ENCODE peak calls at places on chromosomes 5 and 9, in six cellular contexts. One of them, this sample, is unnamed.

GRCh38 chr9:103707181-103707580 is 386.9 kb upstream of the SMC2 start:
- DNase-seq in body of pancreas: no peak
- DNase-seq in suprapubic skin: no peak
- DNase-seq in tibial nerve: no peak
- DNase-seq in HCT116: no peak
- DNase-seq in gastrocnemius medialis: no peak
- DNase-seq in this sample: no peak

GRCh38 chr5:74394924-74395880 is 245.3 kb downstream of the ENC1 start:
- DNase-seq in body of pancreas: no peak
- DNase-seq in suprapubic skin: no peak
- DNase-seq in tibial nerve: no peak
- DNase-seq in HCT116: no peak
- DNase-seq in gastrocnemius medialis: peak; percentile 59
- DNase-seq in this sample: no peak

GRCh38 chr5:115417076-115417475 is 120.6 kb upstream of the CCDC112 start:
- DNase-seq in body of pancreas: no peak
- DNase-seq in suprapubic skin: no peak
- DNase-seq in tibial nerve: no peak
- DNase-seq in HCT116: no peak
- DNase-seq in gastrocnemius medialis: no peak
- DNase-seq in this sample: no peak

GRCh38 chr5:435961-436640 is 6.9 kb upstream of the EXOC3 start:
- DNase-seq in body of pancreas: no peak
- DNase-seq in suprapubic skin: no peak
- DNase-seq in tibial nerve: no peak
- DNase-seq in HCT116: no peak
- DNase-seq in gastrocnemius medialis: no peak
- DNase-seq in this sample: no peak

GRCh38 chr5:55241756-55242155 is 8.3 kb upstream of the CCNO start:
- DNase-seq in body of pancreas: peak; percentile 32
- DNase-seq in suprapubic skin: no peak
- DNase-seq in tibial nerve: no peak
- DNase-seq in HCT116: no peak
- DNase-seq in gastrocnemius medialis: no peak
- DNase-seq in this sample: no peak

GRCh38 chr5:154708845-154709244 is 46.3 kb upstream of the LARP1 start:
- DNase-seq in body of pancreas: no peak
- DNase-seq in suprapubic skin: no peak
- DNase-seq in tibial nerve: no peak
- DNase-seq in HCT116: peak; percentile 57
- DNase-seq in gastrocnemius medialis: no peak
- DNase-seq in this sample: peak; percentile 31

GRCh38 chr5:132469380-132470372 is 20.9 kb downstream of the IRF1 start:
- DNase-seq in body of pancreas: no peak
- DNase-seq in suprapubic skin: peak; percentile 37
- DNase-seq in tibial nerve: no peak
- DNase-seq in HCT116: no peak
- DNase-seq in gastrocnemius medialis: peak; percentile 7
- DNase-seq in this sample: no peak

GRCh38 chr9:22211588-22212360 is 202.7 kb upstream of the CDKN2B start:
- DNase-seq in body of pancreas: no peak
- DNase-seq in suprapubic skin: no peak
- DNase-seq in tibial nerve: no peak
- DNase-seq in HCT116: peak; percentile 79
- DNase-seq in gastrocnemius medialis: no peak
- DNase-seq in this sample: no peak

GRCh38 chr5:143648696-143649095 is 163.3 kb upstream of the HMHB1 start:
- DNase-seq in body of pancreas: no peak
- DNase-seq in suprapubic skin: no peak
- DNase-seq in tibial nerve: no peak
- DNase-seq in HCT116: no peak
- DNase-seq in gastrocnemius medialis: no peak
- DNase-seq in this sample: peak; percentile 47

GRCh38 chr5:69502375-69503143 is 10.0 kb downstream of the OCLN start:
- DNase-seq in body of pancreas: no peak
- DNase-seq in suprapubic skin: no peak
- DNase-seq in tibial nerve: no peak
- DNase-seq in HCT116: no peak
- DNase-seq in gastrocnemius medialis: no peak
- DNase-seq in this sample: no peak

GRCh38 chr5:89445106-89445745 is 562.2 kb upstream of the MEF2C start:
- DNase-seq in body of pancreas: no peak
- DNase-seq in suprapubic skin: no peak
- DNase-seq in tibial nerve: no peak
- DNase-seq in HCT116: no peak
- DNase-seq in gastrocnemius medialis: peak; percentile 10
- DNase-seq in this sample: no peak

GRCh38 chr9:133532937-133533668 is 1.4 kb upstream of the ADAMTSL2 start:
- DNase-seq in body of pancreas: peak; percentile 73
- DNase-seq in suprapubic skin: peak; percentile 79
- DNase-seq in tibial nerve: peak; percentile 44
- DNase-seq in HCT116: peak; percentile 73
- DNase-seq in gastrocnemius medialis: peak; percentile 43
- DNase-seq in this sample: peak; percentile 45

GRCh38 chr5:76816110-76816831 is 2.6 kb upstream of the F2RL1 start:
- DNase-seq in body of pancreas: no peak
- DNase-seq in suprapubic skin: no peak
- DNase-seq in tibial nerve: no peak
- DNase-seq in HCT116: no peak
- DNase-seq in gastrocnemius medialis: no peak
- DNase-seq in this sample: no peak

GRCh38 chr5:95718203-95718602 is 12.9 kb upstream of the RHOBTB3 start:
- DNase-seq in body of pancreas: no peak
- DNase-seq in suprapubic skin: no peak
- DNase-seq in tibial nerve: no peak
- DNase-seq in HCT116: no peak
- DNase-seq in gastrocnemius medialis: no peak
- DNase-seq in this sample: no peak

GRCh38 chr9:126702501-126703329 is 89.0 kb downstream of the LMX1B start:
- DNase-seq in body of pancreas: no peak
- DNase-seq in suprapubic skin: no peak
- DNase-seq in tibial nerve: no peak
- DNase-seq in HCT116: no peak
- DNase-seq in gastrocnemius medialis: no peak
- DNase-seq in this sample: peak; percentile 12

GRCh38 chr5:107875834-107876233 is 205.1 kb upstream of the EFNA5 start:
- DNase-seq in body of pancreas: no peak
- DNase-seq in suprapubic skin: no peak
- DNase-seq in tibial nerve: no peak
- DNase-seq in HCT116: peak; percentile 65
- DNase-seq in gastrocnemius medialis: no peak
- DNase-seq in this sample: no peak

GRCh38 chr9:114344692-114345091 is 15.0 kb downstream of the ORM2 start:
- DNase-seq in body of pancreas: no peak
- DNase-seq in suprapubic skin: no peak
- DNase-seq in tibial nerve: no peak
- DNase-seq in HCT116: no peak
- DNase-seq in gastrocnemius medialis: no peak
- DNase-seq in this sample: no peak

GRCh38 chr5:152349683-152350526 is 55.2 kb downstream of the NMUR2 start:
- DNase-seq in body of pancreas: peak; percentile 46
- DNase-seq in suprapubic skin: no peak
- DNase-seq in tibial nerve: no peak
- DNase-seq in HCT116: peak; percentile 15
- DNase-seq in gastrocnemius medialis: no peak
- DNase-seq in this sample: no peak

GRCh38 chr9:112532427-112532826 is 45.8 kb downstream of the KIAA1958 start:
- DNase-seq in body of pancreas: peak; percentile 57
- DNase-seq in suprapubic skin: no peak
- DNase-seq in tibial nerve: no peak
- DNase-seq in HCT116: no peak
- DNase-seq in gastrocnemius medialis: peak; percentile 61
- DNase-seq in this sample: no peak

GRCh38 chr5:135966165-135966564 is 11.4 kb upstream of the LECT2 start:
- DNase-seq in body of pancreas: no peak
- DNase-seq in suprapubic skin: no peak
- DNase-seq in tibial nerve: no peak
- DNase-seq in HCT116: no peak
- DNase-seq in gastrocnemius medialis: no peak
- DNase-seq in this sample: no peak

GRCh38 chr9:81032831-81033230 is 656.5 kb downstream of the TLE1 start:
- DNase-seq in body of pancreas: no peak
- DNase-seq in suprapubic skin: no peak
- DNase-seq in tibial nerve: no peak
- DNase-seq in HCT116: no peak
- DNase-seq in gastrocnemius medialis: no peak
- DNase-seq in this sample: no peak

GRCh38 chr9:91164724-91165520 is 196.8 kb downstream of the AUH start:
- DNase-seq in body of pancreas: no peak
- DNase-seq in suprapubic skin: peak; percentile 75
- DNase-seq in tibial nerve: peak; percentile 14
- DNase-seq in HCT116: peak; percentile 81
- DNase-seq in gastrocnemius medialis: peak; percentile 47
- DNase-seq in this sample: peak; percentile 85

GRCh38 chr9:85995097-85995496 is 54.2 kb downstream of the NAA35 start:
- DNase-seq in body of pancreas: no peak
- DNase-seq in suprapubic skin: no peak
- DNase-seq in tibial nerve: no peak
- DNase-seq in HCT116: no peak
- DNase-seq in gastrocnemius medialis: no peak
- DNase-seq in this sample: no peak

GRCh38 chr5:113510836-113511451 is 2.5 kb upstream of the YTHDC2 start:
- DNase-seq in body of pancreas: no peak
- DNase-seq in suprapubic skin: no peak
- DNase-seq in tibial nerve: no peak
- DNase-seq in HCT116: peak; percentile 39
- DNase-seq in gastrocnemius medialis: no peak
- DNase-seq in this sample: no peak

GRCh38 chr5:134582941-134583340 is 49.7 kb downstream of the SAR1B start:
- DNase-seq in body of pancreas: no peak
- DNase-seq in suprapubic skin: peak; percentile 52
- DNase-seq in tibial nerve: no peak
- DNase-seq in HCT116: no peak
- DNase-seq in gastrocnemius medialis: peak; percentile 4
- DNase-seq in this sample: no peak

GRCh38 chr5:8943301-8943700 is 602.6 kb downstream of the SEMA5A start:
- DNase-seq in body of pancreas: no peak
- DNase-seq in suprapubic skin: no peak
- DNase-seq in tibial nerve: no peak
- DNase-seq in HCT116: no peak
- DNase-seq in gastrocnemius medialis: no peak
- DNase-seq in this sample: no peak

GRCh38 chr9:20499013-20499412 is 123.3 kb downstream of the MLLT3 start:
- DNase-seq in body of pancreas: no peak
- DNase-seq in suprapubic skin: no peak
- DNase-seq in tibial nerve: no peak
- DNase-seq in HCT116: no peak
- DNase-seq in gastrocnemius medialis: no peak
- DNase-seq in this sample: no peak

DNA sequence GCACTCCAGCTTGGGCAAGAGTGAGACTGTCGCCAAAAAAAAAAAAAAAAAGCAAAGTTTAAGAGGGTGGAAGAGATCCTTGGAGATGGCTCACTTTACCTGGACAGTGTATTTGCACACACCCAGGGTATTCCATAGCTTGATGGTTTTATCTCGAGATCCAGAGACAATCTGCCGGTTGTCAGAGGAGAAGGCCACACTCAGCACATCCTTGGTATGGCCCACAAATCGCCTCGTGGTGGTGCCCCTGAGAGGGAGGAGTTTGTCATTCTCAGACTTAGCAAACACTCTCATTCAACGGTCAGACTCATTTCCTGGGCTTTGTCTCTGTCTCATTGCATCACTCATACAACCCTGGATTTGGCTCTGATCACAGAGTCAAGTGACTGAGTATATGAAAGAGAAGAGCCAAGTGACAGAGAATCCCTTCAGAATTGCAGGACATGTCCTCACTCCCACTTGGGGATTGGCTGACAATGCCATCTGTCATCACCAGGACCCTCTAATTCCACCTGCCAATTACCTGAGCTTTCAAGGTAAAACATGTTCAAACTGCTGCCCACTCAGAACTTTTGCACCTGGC is 2.2 kb downstream of the RACK1 start:
- DNase-seq in body of pancreas: no peak
- DNase-seq in suprapubic skin: no peak
- DNase-seq in tibial nerve: no peak
- DNase-seq in HCT116: no peak
- DNase-seq in gastrocnemius medialis: peak; percentile 75
- DNase-seq in this sample: no peak
- TF ChIP-seq CTCF in body of pancreas: no peak
- TF ChIP-seq CTCF in suprapubic skin: no peak
- TF ChIP-seq CTCF in tibial nerve: no peak
- TF ChIP-seq CTCF in HCT116: no peak
- TF ChIP-seq CTCF in gastrocnemius medialis: no peak
- TF ChIP-seq CTCF in this sample: no peak

GRCh38 chr9:89442016-89442415 is 55.9 kb downstream of the SEMA4D start:
- DNase-seq in body of pancreas: no peak
- DNase-seq in suprapubic skin: no peak
- DNase-seq in tibial nerve: no peak
- DNase-seq in HCT116: no peak
- DNase-seq in gastrocnemius medialis: no peak
- DNase-seq in this sample: no peak
- H3K36me3 ChIP-seq in body of pancreas: no peaks in the 10 kb centered on the region
- H3K36me3 ChIP-seq in suprapubic skin: no peaks in the 10 kb centered on the region
- H3K36me3 ChIP-seq in tibial nerve: no peaks in the 10 kb centered on the region
- H3K36me3 ChIP-seq in HCT116: no peaks in the 10 kb centered on the region
- H3K36me3 ChIP-seq in gastrocnemius medialis: no peaks in the 10 kb centered on the region
- H3K36me3 ChIP-seq in this sample: no peaks in the 10 kb centered on the region

GRCh38 chr5:149063017-149063687 is at the start of gene SH3TC2:
- DNase-seq in body of pancreas: peak; percentile 40
- DNase-seq in suprapubic skin: no peak
- DNase-seq in tibial nerve: peak; percentile 23
- DNase-seq in HCT116: peak; percentile 72
- DNase-seq in gastrocnemius medialis: no peak
- DNase-seq in this sample: peak; percentile 59
- TF ChIP-seq POLR2A in body of pancreas: no peak
- TF ChIP-seq POLR2A in suprapubic skin: no peak
- TF ChIP-seq POLR2A in tibial nerve: no peak
- TF ChIP-seq POLR2A in HCT116: no peak
- TF ChIP-seq POLR2A in gastrocnemius medialis: no peak
- TF ChIP-seq POLR2A in this sample: no peak

DNA sequence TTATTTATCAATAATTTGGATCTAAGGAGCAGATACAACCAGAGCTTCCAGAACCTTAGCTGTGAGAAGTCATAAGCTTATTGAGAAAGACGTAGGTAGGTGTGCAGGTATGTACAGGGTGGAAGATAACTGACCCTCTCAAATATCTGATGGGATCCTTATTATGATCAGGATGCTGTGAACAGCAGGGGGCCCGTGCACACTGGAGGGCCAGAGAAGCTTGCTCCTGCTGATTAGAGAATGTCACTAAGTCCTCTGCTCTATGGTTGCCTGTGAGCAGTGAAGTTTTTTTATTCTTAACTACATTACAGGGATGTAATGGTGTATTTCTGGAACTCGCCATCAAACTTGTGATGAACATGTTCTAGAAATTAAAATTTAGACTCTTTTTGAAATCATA is 108.9 kb upstream of the POU5F2 start:
- DNase-seq in body of pancreas: no peak
- DNase-seq in suprapubic skin: no peak
- DNase-seq in tibial nerve: no peak
- DNase-seq in HCT116: no peak
- DNase-seq in gastrocnemius medialis: no peak
- DNase-seq in this sample: no peak
- TF ChIP-seq CTCF in body of pancreas: no peak
- TF ChIP-seq CTCF in suprapubic skin: no peak
- TF ChIP-seq CTCF in tibial nerve: no peak
- TF ChIP-seq CTCF in HCT116: no peak
- TF ChIP-seq CTCF in gastrocnemius medialis: no peak
- TF ChIP-seq CTCF in this sample: no peak

This sample was measured in upper lobe of left lung.